ENCODE peak calls at places on chromosome 10, in six cellular contexts. B is HepG2, X is stomach, U is SK-N-SH, L is transverse colon, S is K562. Y is an unnamed sample.
A peak's percentile ranks its signal among the peaks of the same experiment; 100 is the strongest.

GRCh38 chr10:114403545-114404161 is 649 bp downstream of the AFAP1L2 start:
- DNase-seq in S (no peak), X (no peak), B (no peak), L (peak; percentile 24), U (peak; percentile 59), Y (peak; percentile 81)

GRCh38 chr10:16674147-16674703 is 143.0 kb downstream of the RSU1 start:
- DNase-seq in S (no peak), L (no peak), U (no peak), B (no peak), X (no peak), Y (no peak)

GRCh38 chr10:117830832-117831231 is 215.9 kb downstream of the RAB11FIP2 start:
- DNase-seq in L (peak; percentile 23), B (no peak), X (no peak), U (no peak), S (no peak), Y (no peak)

GRCh38 chr10:43904831-43905230 is 256.1 kb upstream of the ZNF32 start:
- DNase-seq in U (peak; percentile 21), S (no peak), L (no peak), X (no peak), B (no peak), Y (no peak)

GRCh38 chr10:11424456-11425287 is 186.8 kb downstream of the USP6NL start:
- DNase-seq in S (peak; percentile 72), X (peak; percentile 54), U (peak; percentile 76), B (peak; percentile 39), L (peak; percentile 32), Y (no peak)

GRCh38 chr10:114879093-114879492 is 57.5 kb downstream of the FHIP2A start:
- DNase-seq in S (no peak), L (no peak), U (no peak), B (no peak), X (no peak), Y (no peak)

GRCh38 chr10:21467633-21468032 is 57.8 kb downstream of the SKIDA1 start:
- DNase-seq in B (no peak), L (no peak), X (no peak), U (no peak), S (no peak), Y (no peak)

GRCh38 chr10:119542357-119542989 is at the start of gene RGS10:
- DNase-seq in L (peak; percentile 86), B (no peak), X (peak; percentile 78), S (peak; percentile 83), U (peak; percentile 65), Y (peak; percentile 94)

GRCh38 chr10:72133517-72133916 is 45.2 kb upstream of the SPOCK2 start:
- DNase-seq in L (no peak), U (no peak), X (no peak), B (peak; percentile 18), S (no peak), Y (no peak)

GRCh38 chr10:96488161-96488935 is 25.4 kb downstream of the TLL2 start:
- DNase-seq in B (no peak), U (no peak), L (no peak), X (no peak), S (no peak), Y (no peak)

GRCh38 chr10:21517134-21517982 is 8.1 kb downstream of the SKIDA1 start:
- DNase-seq in L (no peak), U (peak; percentile 78), S (peak; percentile 74), X (peak; percentile 38), B (no peak), Y (peak; percentile 83)

GRCh38 chr10:56605043-56605442 is 244.0 kb upstream of the ZWINT start:
- DNase-seq in B (no peak), U (no peak), S (no peak), X (no peak), L (no peak), Y (no peak)

GRCh38 chr10:128087146-128087883 is 38.9 kb downstream of the MKI67 start:
- DNase-seq in X (no peak), U (no peak), B (no peak), L (no peak), S (no peak), Y (no peak)

GRCh38 chr10:70052462-70053211 is at the start of gene MACROH2A2:
- DNase-seq in B (peak; percentile 63), U (peak; percentile 89), L (peak; percentile 62), S (peak; percentile 21), X (peak; percentile 43), Y (peak; percentile 79)

GRCh38 chr10:107740962-107741690 is 576.6 kb upstream of the SORCS1 start:
- DNase-seq in X (no peak), L (no peak), B (no peak), S (no peak), U (no peak), Y (no peak)

GRCh38 chr10:45395554-45395953 is 21.5 kb downstream of the ALOX5 start:
- DNase-seq in S (no peak), U (no peak), B (no peak), X (no peak), L (no peak), Y (no peak)

GRCh38 chr10:116828121-116828520 is 21.2 kb upstream of the ENO4 start:
- DNase-seq in S (no peak), L (no peak), B (no peak), U (no peak), X (no peak), Y (no peak)

GRCh38 chr10:12241810-12242529 is 46.0 kb downstream of the CDC123 start:
- DNase-seq in S (no peak), X (no peak), U (no peak), B (no peak), L (no peak), Y (no peak)

DNA sequence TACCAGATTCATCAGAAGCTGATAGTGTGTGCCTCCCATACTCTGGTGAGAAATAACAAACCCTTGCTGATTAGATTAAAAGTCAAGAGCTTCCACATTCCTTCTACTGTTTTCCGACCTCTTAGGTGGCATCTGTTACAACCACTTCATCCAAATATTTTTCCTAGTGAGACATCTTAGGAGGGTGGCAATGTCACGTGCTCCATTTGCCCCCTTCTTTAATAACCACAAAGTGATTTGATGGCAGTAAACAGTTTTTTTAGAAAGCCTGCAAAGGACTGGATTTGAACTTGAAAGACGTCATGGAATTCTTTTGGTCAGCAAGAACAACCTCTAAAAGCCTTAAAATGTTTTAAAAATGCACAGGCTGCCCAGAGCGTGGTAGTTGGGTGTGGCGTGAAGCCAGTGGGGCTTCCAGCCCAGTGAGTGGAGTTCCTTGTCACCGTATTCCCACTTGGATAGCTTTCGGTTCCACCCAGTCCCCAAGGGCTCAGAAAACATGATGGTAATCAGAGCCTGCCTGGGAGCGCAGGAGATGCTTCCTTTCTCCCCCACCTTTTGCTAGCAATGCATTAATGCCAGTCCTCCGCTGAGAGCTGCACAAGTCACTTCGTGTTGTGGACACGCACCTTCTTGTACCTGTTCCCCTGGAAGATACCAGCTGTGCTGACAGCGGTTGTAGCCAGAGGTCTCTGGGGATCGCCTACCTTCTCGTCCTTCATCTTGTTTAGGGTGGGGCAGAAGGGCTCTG is 256.4 kb downstream of the KIAA1217 start:
- DNase-seq in L (peak; percentile 39), B (no peak), X (peak; percentile 57), U (no peak), S (no peak), Y (no peak)
- TF ChIP-seq POLR2AphosphoS5 in L (no peak), B (no peak), X (no peak), U (peak; percentile 37), S (no peak), Y (no peak)

GRCh38 chr10:91471602-91472001 is 61.5 kb downstream of the HECTD2 start:
- DNase-seq in S (no peak), L (no peak), U (no peak), B (peak; percentile 15), X (no peak), Y (no peak)
- H3K4me1 ChIP-seq in S (no peaks in the 10 kb centered on the region), L (no peaks in the 10 kb centered on the region), U (no peaks in the 10 kb centered on the region), B (peaks cover 8% of the 10 kb centered on the region), X (no peaks in the 10 kb centered on the region), Y (no peaks in the 10 kb centered on the region)

GRCh38 chr10:100911472-100911871 is 1.3 kb upstream of the SLF2 start:
- DNase-seq in U (no peak), S (no peak), X (no peak), B (no peak), L (no peak), Y (no peak)

GRCh38 chr10:100909506-100910260 is 3.1 kb upstream of the SLF2 start:
- DNase-seq in U (no peak), L (no peak), S (no peak), X (no peak), B (no peak), Y (no peak)

GRCh38 chr10:100912013-100912608 is 652 bp upstream of the SLF2 start:
- DNase-seq in B (no peak), X (no peak), U (no peak), L (no peak), S (peak; percentile 30), Y (no peak)

GRCh38 chr10:100913470-100913865 is 705 bp downstream of the SLF2 start:
- DNase-seq in B (no peak), L (no peak), X (no peak), S (no peak), U (no peak), Y (no peak)

DNA sequence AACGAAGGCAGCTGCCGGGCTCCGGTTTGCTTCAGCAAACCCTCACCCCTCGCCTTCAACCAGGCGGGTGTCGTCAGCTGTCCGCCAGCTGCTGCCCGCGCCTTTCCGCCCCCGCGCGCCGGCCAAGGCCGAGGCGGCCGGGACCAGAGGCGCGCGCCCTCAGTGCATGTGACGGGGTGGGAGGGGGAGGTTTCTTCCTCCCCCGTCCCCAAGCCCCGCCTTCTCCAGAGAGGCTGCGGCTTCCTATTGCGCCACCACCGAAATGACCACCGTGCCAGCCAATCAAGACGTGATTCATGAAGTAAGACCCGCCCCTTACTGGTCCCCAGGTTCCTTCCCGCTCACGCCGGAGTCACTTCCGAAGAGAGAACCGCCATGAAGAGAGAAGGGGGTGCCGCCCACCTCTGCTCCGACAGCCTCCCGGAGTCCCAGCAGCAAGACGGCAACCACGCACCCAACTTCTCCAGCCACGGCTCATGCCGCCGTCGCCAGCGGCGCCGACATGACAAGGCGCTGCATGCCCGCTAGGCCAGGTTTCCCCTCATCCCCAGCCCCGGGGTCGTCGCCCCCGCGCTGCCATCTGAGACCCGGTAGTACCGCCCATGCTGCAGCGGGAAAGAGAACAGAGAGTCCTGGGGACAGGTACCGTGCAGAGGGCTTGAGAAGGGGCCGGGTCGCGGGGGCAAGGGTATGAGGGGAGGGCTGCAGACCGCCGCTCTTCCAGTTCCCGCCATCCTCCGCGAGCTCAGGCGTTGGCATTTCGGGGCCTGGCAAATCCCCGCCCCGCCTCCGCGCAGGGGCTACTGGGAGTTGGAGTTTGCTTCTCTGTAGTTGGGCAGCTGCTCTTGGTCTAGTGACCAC is at the start of gene SLF2:
- DNase-seq in U (peak; percentile 99), S (peak; percentile 98), L (peak; percentile 99), X (peak; percentile 98), B (peak; percentile 97), Y (peak; percentile 99)
- TF ChIP-seq EP300 in U (no peak), S (no peak), L (peak; percentile 7), X (peak; percentile 23), B (no peak), Y (no peak)

GRCh38 chr10:58952162-58952561 is 224.3 kb upstream of the PHYHIPL start:
- DNase-seq in X (no peak), U (no peak), B (no peak), S (no peak), L (no peak), Y (peak; percentile 68)
- TF ChIP-seq POLR2AphosphoS5 in X (peak; percentile 13), U (no peak), B (no peak), S (no peak), L (peak; percentile 46), Y (peak; percentile 49)